ENCODE peak calls at places on chromosomes 13 and 19, in six cellular contexts. U is heart left ventricle, A is upper lobe of right lung, K is BJ, Y is astrocyte, B is psoas muscle. G is an unnamed sample.
A peak's percentile ranks its signal among the peaks of the same experiment; 100 is the strongest.

GRCh38 chr13:80131204-80131603 is 209.7 kb downstream of the SPRY2 start:
- DNase-seq in U (peak; percentile 84), A (peak; percentile 90), K (no peak), Y (peak; percentile 49), B (peak; percentile 87), G (peak; percentile 55)

GRCh38 chr13:32471187-32471922 is 43.4 kb upstream of the N4BP2L1 start:
- DNase-seq in U (peak; percentile 61), A (no peak), K (no peak), Y (peak; percentile 60), B (peak; percentile 62), G (no peak)

GRCh38 chr13:77545626-77546412 is 10.3 kb downstream of the SCEL start:
- DNase-seq in U (no peak), A (no peak), K (no peak), Y (no peak), B (no peak), G (no peak)

GRCh38 chr19:982567-983170 is 1.5 kb upstream of the WDR18 start:
- DNase-seq in U (peak; percentile 71), A (peak; percentile 88), K (no peak), Y (no peak), B (peak; percentile 87), G (peak; percentile 60)

GRCh38 chr13:30932481-30933333 is at the start of gene TEX26:
- DNase-seq in U (peak; percentile 31), A (no peak), K (no peak), Y (peak; percentile 18), B (peak; percentile 59), G (no peak)

GRCh38 chr19:15900504-15900903 is 2.6 kb upstream of the CYP4F2 start:
- DNase-seq in U (no peak), A (no peak), K (no peak), Y (no peak), B (no peak), G (no peak)

GRCh38 chr19:8390617-8390981 is 439 bp downstream of the RAB11B start:
- DNase-seq in U (peak; percentile 97), A (peak; percentile 98), K (peak; percentile 53), Y (peak; percentile 55), B (peak; percentile 99), G (peak; percentile 96)

GRCh38 chr19:13089139-13089856 is 13.4 kb downstream of the LYL1 start:
- DNase-seq in U (no peak), A (no peak), K (no peak), Y (no peak), B (no peak), G (peak; percentile 51)

GRCh38 chr19:19661675-19662251 is 1.7 kb downstream of the ATP13A1 start:
- DNase-seq in U (no peak), A (no peak), K (no peak), Y (no peak), B (no peak), G (no peak)

GRCh38 chr19:11995174-11995573 is 30.3 kb downstream of the ZNF763 start:
- DNase-seq in U (no peak), A (no peak), K (no peak), Y (no peak), B (no peak), G (peak; percentile 8)

GRCh38 chr13:34638897-34639296 is 303.2 kb upstream of the NBEA start:
- DNase-seq in U (no peak), A (no peak), K (no peak), Y (no peak), B (no peak), G (no peak)

GRCh38 chr13:86581711-86582110 is 782.5 kb upstream of the SLITRK6 start:
- DNase-seq in U (no peak), A (no peak), K (no peak), Y (peak; percentile 55), B (no peak), G (peak; percentile 3)

GRCh38 chr19:29714953-29715694 is at the start of gene C19orf12:
- DNase-seq in U (peak; percentile 66), A (peak; percentile 88), K (no peak), Y (peak; percentile 25), B (peak; percentile 81), G (peak; percentile 73)

GRCh38 chr13:87777395-87777794 is 106.2 kb downstream of the SLITRK5 start:
- DNase-seq in U (no peak), A (no peak), K (no peak), Y (peak; percentile 0), B (no peak), G (no peak)

GRCh38 chr19:42143341-42144234 is 11.3 kb upstream of the POU2F2 start:
- DNase-seq in U (no peak), A (no peak), K (no peak), Y (no peak), B (no peak), G (no peak)

GRCh38 chr13:34942732-34943674 is 933 bp downstream of the NBEA start:
- DNase-seq in U (peak; percentile 29), A (peak; percentile 64), K (no peak), Y (no peak), B (peak; percentile 54), G (peak; percentile 2)

GRCh38 chr13:38348890-38349289 is 761 bp upstream of the UFM1 start:
- DNase-seq in U (no peak), A (no peak), K (no peak), Y (peak; percentile 39), B (no peak), G (peak; percentile 11)

GRCh38 chr19:2032296-2032941 is 16.9 kb upstream of the BTBD2 start:
- DNase-seq in U (peak; percentile 97), A (peak; percentile 99), K (peak; percentile 35), Y (peak; percentile 65), B (peak; percentile 99), G (peak; percentile 90)

GRCh38 chr13:112105244-112105681 is 38.3 kb downstream of the SOX1 start:
- DNase-seq in U (no peak), A (no peak), K (no peak), Y (no peak), B (no peak), G (no peak)

GRCh38 chr19:28201462-28201943 is 1011.4 kb downstream of the UQCRFS1 start:
- DNase-seq in U (no peak), A (no peak), K (no peak), Y (no peak), B (no peak), G (no peak)

GRCh38 chr13:38767506-38768265 is 80.8 kb downstream of the FREM2 start:
- DNase-seq in U (no peak), A (no peak), K (no peak), Y (no peak), B (no peak), G (no peak)

GRCh38 chr13:83286737-83287136 is 595.5 kb downstream of the SLITRK1 start:
- DNase-seq in U (no peak), A (no peak), K (no peak), Y (no peak), B (no peak), G (no peak)

GRCh38 chr19:17557461-17557860 is 2.0 kb downstream of the COLGALT1 start:
- DNase-seq in U (peak; percentile 50), A (no peak), K (no peak), Y (no peak), B (no peak), G (no peak)

GRCh38 chr13:75612354-75612753 is 23.8 kb upstream of the LMO7 start:
- DNase-seq in U (no peak), A (no peak), K (no peak), Y (no peak), B (no peak), G (no peak)

GRCh38 chr13:92626274-92626673 is 600.3 kb upstream of the GPC6 start:
- DNase-seq in U (no peak), A (no peak), K (no peak), Y (no peak), B (no peak), G (no peak)

GRCh38 chr13:59982631-59983382 is 180.9 kb downstream of the DIAPH3 start:
- DNase-seq in U (no peak), A (no peak), K (no peak), Y (peak; percentile 40), B (no peak), G (no peak)

GRCh38 chr19:4972509-4973230 is 3.8 kb downstream of the KDM4B start:
- DNase-seq in U (no peak), A (no peak), K (no peak), Y (peak; percentile 52), B (peak; percentile 19), G (peak; percentile 26)

GRCh38 chr13:63629591-63629990 is 2213.9 kb upstream of the PCDH20 start:
- DNase-seq in U (no peak), A (no peak), K (no peak), Y (no peak), B (no peak), G (no peak)

GRCh38 chr19:31283701-31284100 is 65.5 kb downstream of the TSHZ3 start:
- DNase-seq in U (no peak), A (peak; percentile 29), K (no peak), Y (no peak), B (no peak), G (no peak)
- H3K27me3 ChIP-seq in U (no peaks in the 10 kb centered on the region), A (no peaks in the 10 kb centered on the region), K (no peaks in the 10 kb centered on the region), Y (no peaks in the 10 kb centered on the region), B (no peaks in the 10 kb centered on the region), G (no peaks in the 10 kb centered on the region)

GRCh38 chr13:110872034-110872767 is 42.7 kb downstream of the ANKRD10 start:
- DNase-seq in U (no peak), A (no peak), K (no peak), Y (no peak), B (no peak), G (no peak)

GRCh38 chr13:110869231-110869804 is 45.6 kb downstream of the ANKRD10 start:
- DNase-seq in U (peak; percentile 47), A (no peak), K (no peak), Y (peak; percentile 13), B (peak; percentile 74), G (no peak)

GRCh38 chr13:110867380-110867779 is 47.5 kb downstream of the ANKRD10 start:
- DNase-seq in U (no peak), A (no peak), K (no peak), Y (no peak), B (no peak), G (no peak)

GRCh38 chr13:110868631-110869165 is 46.2 kb downstream of the ANKRD10 start:
- DNase-seq in U (no peak), A (no peak), K (no peak), Y (no peak), B (no peak), G (no peak)

GRCh38 chr13:110869805-110870706 is 44.8 kb downstream of the ANKRD10 start:
- DNase-seq in U (peak; percentile 97), A (peak; percentile 77), K (peak; percentile 99), Y (peak; percentile 100), B (peak; percentile 95), G (peak; percentile 99)
- H3K4me3 ChIP-seq in U (peak overlapping the region; percentile 49), A (peak overlapping the region; percentile 43), K (peak overlapping the region; percentile 41), Y (peak overlapping the region; percentile 57), B (peak overlapping the region; percentile 89), G (peak overlapping the region; percentile 42)

DNA sequence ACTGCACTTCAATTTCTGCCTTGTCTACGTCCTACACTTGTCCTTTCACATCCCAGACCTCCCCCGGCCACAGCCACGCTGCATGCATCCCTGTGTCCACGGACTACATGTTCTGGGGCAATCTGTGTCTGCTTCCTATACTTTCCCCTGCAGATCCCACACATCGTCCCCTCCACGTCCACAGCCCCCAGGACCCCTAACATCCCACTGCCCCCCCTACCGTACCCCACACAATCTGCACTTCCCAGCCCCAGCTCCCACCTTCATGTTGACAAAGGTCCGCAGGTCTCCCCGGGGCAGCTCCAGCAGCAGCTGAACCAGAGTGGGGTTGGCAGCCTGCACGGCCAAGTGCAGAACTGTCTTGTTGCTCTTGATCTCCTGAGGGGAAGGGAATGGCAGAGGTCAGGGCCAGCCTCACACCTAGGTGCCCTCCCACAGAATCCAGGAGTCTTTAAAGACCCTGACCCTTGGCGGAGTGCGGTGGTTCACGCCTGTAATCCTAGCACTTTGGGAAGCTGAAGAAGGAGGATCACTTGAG is 10.2 kb downstream of the NFKBID start:
- DNase-seq in U (no peak), A (no peak), K (no peak), Y (no peak), B (no peak), G (no peak)
- H3K36me3 ChIP-seq in U (no peaks in the 10 kb centered on the region), A (peaks cover 77% of the 10 kb centered on the region), K (peaks cover 26% of the 10 kb centered on the region), Y (peaks cover 5% of the 10 kb centered on the region), B (no peaks in the 10 kb centered on the region), G (peaks cover 30% of the 10 kb centered on the region)

GRCh38 chr19:6491802-6492592 is 10.1 kb downstream of the TUBB4A start:
- DNase-seq in U (no peak), A (no peak), K (no peak), Y (no peak), B (no peak), G (peak; percentile 19)
- H3K27me3 ChIP-seq in U (no peaks in the 10 kb centered on the region), A (no peaks in the 10 kb centered on the region), K (no peaks in the 10 kb centered on the region), Y (no peaks in the 10 kb centered on the region), B (no peaks in the 10 kb centered on the region), G (no peaks in the 10 kb centered on the region)